ENCODE peak calls at places on chromosomes 13 and 19, in six cellular contexts. P, D, W, X, Q and E are unnamed samples.

GRCh38 chr19:4123615-4124568 is at the start of gene MAP2K2:
- DNase-seq in X (peak), D (peak), Q (peak), P (peak), W (peak), E (peak)

GRCh38 chr13:27952931-27953670 is 16.0 kb downstream of the CDX2 start:
- DNase-seq in X (no peak), Q (no peak), W (no peak), P (no peak), D (no peak), E (no peak)

GRCh38 chr13:98187862-98188261 is 10.8 kb upstream of the RNF113B start:
- DNase-seq in Q (no peak), P (no peak), D (no peak), X (no peak), W (no peak), E (no peak)

GRCh38 chr13:21674271-21675009 is 3.6 kb downstream of the FGF9 start:
- DNase-seq in P (no peak), W (peak), Q (no peak), D (no peak), X (peak), E (no peak)

GRCh38 chr19:4557971-4558941 is 1.2 kb downstream of the SEMA6B start:
- DNase-seq in Q (no peak), W (no peak), P (no peak), D (no peak), X (no peak), E (no peak)

GRCh38 chr19:6725513-6726231 is 5.2 kb upstream of the C3 start:
- DNase-seq in Q (no peak), X (no peak), P (no peak), D (no peak), W (no peak), E (no peak)

GRCh38 chr19:55621673-55622231 is 2.6 kb downstream of the ZNF784 start:
- DNase-seq in W (peak), X (no peak), Q (no peak), D (no peak), P (no peak), E (no peak)

GRCh38 chr19:40611096-40611495 is 9.9 kb downstream of the LTBP4 start:
- DNase-seq in P (no peak), D (no peak), W (no peak), X (no peak), Q (no peak), E (no peak)

GRCh38 chr13:109647699-109648098 is 138.7 kb downstream of the IRS2 start:
- DNase-seq in W (no peak), P (no peak), X (no peak), D (no peak), Q (no peak), E (no peak)

GRCh38 chr19:10087296-10088061 is 1.4 kb downstream of the SHFL start:
- DNase-seq in P (no peak), W (peak), X (no peak), Q (no peak), D (no peak), E (no peak)

GRCh38 chr13:41306271-41307150 is 4.6 kb upstream of the NAA16 start:
- DNase-seq in Q (peak), D (peak), W (no peak), P (no peak), X (no peak), E (no peak)

GRCh38 chr13:78881746-78882145 is 222.8 kb upstream of the OBI1 start:
- DNase-seq in X (no peak), W (no peak), P (no peak), D (no peak), Q (no peak), E (no peak)

GRCh38 chr13:78875792-78876580 is 217.0 kb upstream of the OBI1 start:
- DNase-seq in Q (no peak), W (no peak), X (no peak), P (no peak), D (no peak), E (no peak)

GRCh38 chr13:78876915-78877549 is 218.1 kb upstream of the OBI1 start:
- DNase-seq in D (no peak), P (no peak), X (no peak), W (no peak), Q (no peak), E (no peak)

GRCh38 chr13:78881054-78881453 is 222.1 kb upstream of the OBI1 start:
- DNase-seq in P (no peak), X (no peak), Q (no peak), W (no peak), D (no peak), E (no peak)
- H3K4me3 ChIP-seq in P (no peak), X (no peak), Q (no peak), W (no peak), D (no peak), E (no peak)

GRCh38 chr13:30376426-30377311 is 45.6 kb upstream of the UBE2L5 start:
- DNase-seq in W (no peak), P (no peak), D (no peak), Q (no peak), X (no peak), E (no peak)
- H3K4me3 ChIP-seq in W (no peak), P (no peak), D (no peak), Q (no peak), X (no peak), E (no peak)

GRCh38 chr19:664913-665443 is 2.0 kb upstream of the RNF126 start:
- DNase-seq in X (peak), D (peak), P (peak), Q (peak), W (peak), E (peak)
- H3K4me3 ChIP-seq in X (peak), D (no peak), P (peak), Q (no peak), W (peak), E (no peak)

GRCh38 chr13:94559201-94559795 is 36.7 kb downstream of the TGDS start:
- DNase-seq in X (no peak), P (no peak), W (no peak), Q (no peak), D (no peak), E (no peak)
- H3K4me3 ChIP-seq in X (no peak), P (no peak), W (no peak), Q (no peak), D (no peak), E (no peak)

GRCh38 chr19:18412610-18413239 is 6.5 kb upstream of the SSBP4 start:
- DNase-seq in X (no peak), D (no peak), Q (no peak), W (no peak), P (no peak), E (no peak)

GRCh38 chr19:18416778-18417249 is 2.4 kb upstream of the SSBP4 start:
- DNase-seq in Q (peak), P (peak), X (peak), W (peak), D (peak), E (no peak)

GRCh38 chr19:18414504-18415176 is 4.6 kb upstream of the SSBP4 start:
- DNase-seq in X (no peak), P (no peak), Q (peak), W (peak), D (no peak), E (no peak)

GRCh38 chr19:18417250-18418033 is 1.8 kb upstream of the SSBP4 start:
- DNase-seq in D (peak), W (peak), X (peak), P (no peak), Q (peak), E (no peak)

GRCh38 chr19:18415177-18415867 is 3.9 kb upstream of the SSBP4 start:
- DNase-seq in W (peak), Q (no peak), D (peak), P (no peak), X (no peak), E (no peak)
- H3K4me3 ChIP-seq in W (peak), Q (no peak), D (no peak), P (peak), X (no peak), E (peak)

GRCh38 chr19:2043269-2043641 is 7.8 kb downstream of the MKNK2 start:
- DNase-seq in X (no peak), W (peak), Q (no peak), P (no peak), D (no peak), E (no peak)

GRCh38 chr19:2041436-2041685 is 9.7 kb downstream of the MKNK2 start:
- DNase-seq in D (no peak), W (no peak), Q (no peak), P (no peak), X (no peak), E (no peak)

GRCh38 chr19:2043864-2044708 is 7.0 kb downstream of the MKNK2 start:
- DNase-seq in W (peak), X (no peak), P (no peak), Q (no peak), D (no peak), E (no peak)

GRCh38 chr19:2041686-2042484 is 9.2 kb downstream of the MKNK2 start:
- DNase-seq in D (peak), P (peak), Q (peak), W (peak), X (peak), E (peak)

DNA sequence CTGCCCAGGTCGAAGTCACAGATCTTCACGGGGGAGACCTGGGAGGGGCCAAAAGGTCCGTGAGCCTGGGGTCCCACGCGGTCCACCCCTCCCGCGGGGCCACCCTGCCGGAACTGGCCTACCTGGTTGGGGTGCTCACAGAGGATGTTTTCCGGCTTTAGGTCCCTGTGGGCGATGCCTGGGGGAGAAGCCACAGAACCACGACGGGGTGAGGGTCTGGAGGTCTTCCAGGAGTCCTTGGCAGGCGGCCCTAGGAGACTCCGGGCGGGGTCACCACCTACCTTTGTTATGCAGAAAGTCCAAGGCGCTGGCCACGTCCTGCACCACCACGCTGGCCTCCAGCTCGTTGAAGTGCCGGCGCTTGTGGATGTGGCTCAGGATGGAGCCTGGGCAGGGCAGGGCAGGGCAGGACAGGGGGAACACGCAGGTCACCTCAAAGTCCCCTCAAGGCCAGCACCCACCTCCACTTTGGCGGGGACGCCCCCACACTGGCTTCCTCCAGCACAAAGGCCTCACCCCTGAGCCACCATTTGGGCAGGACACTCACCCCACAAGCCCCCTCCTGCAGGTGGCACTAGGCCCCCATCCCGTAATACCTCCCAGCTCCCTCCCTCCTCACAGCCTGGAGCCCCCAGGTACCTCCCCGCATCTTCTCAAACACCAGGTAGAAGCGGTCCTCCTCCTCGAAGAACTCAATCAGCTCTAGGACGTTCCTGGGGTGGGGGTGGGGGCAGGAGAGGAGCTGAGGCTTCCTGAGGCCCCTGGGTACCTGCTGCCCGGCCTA is 8.4 kb downstream of the MKNK2 start:
- DNase-seq in P (no peak), X (no peak), W (peak), Q (no peak), D (no peak), E (no peak)
- H3K4me3 ChIP-seq in P (peak), X (peak), W (peak), Q (peak), D (no peak), E (peak)

GRCh38 chr19:46141421-46141820 is 6.6 kb upstream of the IGFL2 start:
- DNase-seq in D (no peak), P (no peak), X (no peak), W (no peak), Q (no peak), E (no peak)
- H3K4me3 ChIP-seq in D (no peak), P (no peak), X (no peak), W (no peak), Q (no peak), E (no peak)

GRCh38 chr19:51593138-51593890 is 22.2 kb downstream of the ZNF175 start:
- DNase-seq in Q (no peak), X (no peak), P (no peak), W (no peak), D (no peak), E (no peak)

GRCh38 chr19:51593969-51594773 is 23.1 kb downstream of the ZNF175 start:
- DNase-seq in W (peak), Q (peak), X (peak), D (peak), P (peak), E (peak)

GRCh38 chr19:51595776-51596175 is 24.7 kb downstream of the ZNF175 start:
- DNase-seq in D (no peak), Q (no peak), W (no peak), P (no peak), X (no peak), E (no peak)

GRCh38 chr19:51594774-51595109 is 23.7 kb downstream of the ZNF175 start:
- DNase-seq in X (peak), P (no peak), Q (no peak), D (no peak), W (no peak), E (no peak)

GRCh38 chr19:51595190-51595589 is 24.1 kb downstream of the ZNF175 start:
- DNase-seq in X (no peak), P (no peak), Q (no peak), W (no peak), D (no peak), E (no peak)
- H3K4me3 ChIP-seq in X (no peak), P (no peak), Q (peak), W (peak), D (no peak), E (no peak)